ENCODE peak calls at places on chromosomes 4 and X, in four cellular contexts. One of them, this sample, is unnamed.

GRCh38 chrX:145817299-145817665 is 347 bp upstream of the SLITRK2 start:
- DNase-seq in A549: no peak
- DNase-seq in gastrocnemius medialis: no peak
- DNase-seq in astrocyte of the cerebellum: no peak
- DNase-seq in this sample: no peak

GRCh38 chr4:169968999-169969398 is 57.2 kb downstream of the MFAP3L start:
- DNase-seq in A549: peak
- DNase-seq in gastrocnemius medialis: no peak
- DNase-seq in astrocyte of the cerebellum: no peak
- DNase-seq in this sample: no peak

GRCh38 chr4:189837462-189837861 is 103.2 kb upstream of the FRG1 start:
- DNase-seq in A549: no peak
- DNase-seq in gastrocnemius medialis: no peak
- DNase-seq in astrocyte of the cerebellum: no peak
- DNase-seq in this sample: no peak

GRCh38 chr4:22595684-22596083 is 79.8 kb upstream of the ADGRA3 start:
- DNase-seq in A549: no peak
- DNase-seq in gastrocnemius medialis: no peak
- DNase-seq in astrocyte of the cerebellum: no peak
- DNase-seq in this sample: no peak

GRCh38 chrX:154370300-154370881 is 4.0 kb downstream of the FLNA start:
- DNase-seq in A549: no peak
- DNase-seq in gastrocnemius medialis: no peak
- DNase-seq in astrocyte of the cerebellum: no peak
- DNase-seq in this sample: no peak

GRCh38 chr4:161815841-161816240 is 348.0 kb downstream of the FSTL5 start:
- DNase-seq in A549: no peak
- DNase-seq in gastrocnemius medialis: no peak
- DNase-seq in astrocyte of the cerebellum: no peak
- DNase-seq in this sample: no peak

GRCh38 chr4:60805500-60806313 is 394.4 kb upstream of the ADGRL3 start:
- DNase-seq in A549: peak
- DNase-seq in gastrocnemius medialis: no peak
- DNase-seq in astrocyte of the cerebellum: peak
- DNase-seq in this sample: peak

GRCh38 chrX:69379412-69379811 is 124.7 kb upstream of the NALF2 start:
- DNase-seq in A549: no peak
- DNase-seq in gastrocnemius medialis: no peak
- DNase-seq in astrocyte of the cerebellum: no peak
- DNase-seq in this sample: no peak

GRCh38 chrX:63963382-63963781 is 178.4 kb upstream of the ARHGEF9 start:
- DNase-seq in A549: no peak
- DNase-seq in gastrocnemius medialis: no peak
- DNase-seq in astrocyte of the cerebellum: no peak
- DNase-seq in this sample: no peak

GRCh38 chrX:78923198-78924015 is 21.8 kb upstream of the P2RY10 start:
- DNase-seq in A549: peak
- DNase-seq in gastrocnemius medialis: no peak
- DNase-seq in astrocyte of the cerebellum: no peak
- DNase-seq in this sample: no peak

GRCh38 chrX:100648601-100649417 is 4.8 kb downstream of the SRPX2 start:
- DNase-seq in A549: peak
- DNase-seq in gastrocnemius medialis: peak
- DNase-seq in astrocyte of the cerebellum: peak
- DNase-seq in this sample: no peak

GRCh38 chrX:54182194-54182863 is 725 bp downstream of the FAM120C start:
- DNase-seq in A549: peak
- DNase-seq in gastrocnemius medialis: peak
- DNase-seq in astrocyte of the cerebellum: no peak
- DNase-seq in this sample: peak

GRCh38 chr4:128163177-128164117 is 102.3 kb downstream of the LARP1B start:
- DNase-seq in A549: peak
- DNase-seq in gastrocnemius medialis: no peak
- DNase-seq in astrocyte of the cerebellum: peak
- DNase-seq in this sample: no peak

GRCh38 chr4:185775792-185776555 is 36.0 kb downstream of the SORBS2 start:
- DNase-seq in A549: no peak
- DNase-seq in gastrocnemius medialis: no peak
- DNase-seq in astrocyte of the cerebellum: no peak
- DNase-seq in this sample: no peak

GRCh38 chr4:122005064-122005755 is 53.4 kb upstream of the TRPC3 start:
- DNase-seq in A549: no peak
- DNase-seq in gastrocnemius medialis: no peak
- DNase-seq in astrocyte of the cerebellum: peak
- DNase-seq in this sample: no peak

GRCh38 chr4:105186701-105187158 is 40.1 kb downstream of the TET2 start:
- DNase-seq in A549: no peak
- DNase-seq in gastrocnemius medialis: no peak
- DNase-seq in astrocyte of the cerebellum: no peak
- DNase-seq in this sample: no peak

GRCh38 chr4:14404730-14405129 is 597.6 kb upstream of the CPEB2 start:
- DNase-seq in A549: no peak
- DNase-seq in gastrocnemius medialis: no peak
- DNase-seq in astrocyte of the cerebellum: no peak
- DNase-seq in this sample: no peak

GRCh38 chr4:5050520-5050955 is 742 bp upstream of the STK32B start:
- DNase-seq in A549: peak
- DNase-seq in gastrocnemius medialis: peak
- DNase-seq in astrocyte of the cerebellum: peak
- DNase-seq in this sample: peak

GRCh38 chr4:69038582-69038981 is 57.7 kb upstream of the UGT2B7 start:
- DNase-seq in A549: peak
- DNase-seq in gastrocnemius medialis: no peak
- DNase-seq in astrocyte of the cerebellum: no peak
- DNase-seq in this sample: peak

GRCh38 chr4:65033899-65034298 is 624.6 kb upstream of the TECRL start:
- DNase-seq in A549: no peak
- DNase-seq in gastrocnemius medialis: no peak
- DNase-seq in astrocyte of the cerebellum: peak
- DNase-seq in this sample: no peak
- TF ChIP-seq CTCF in A549: no peak
- TF ChIP-seq CTCF in gastrocnemius medialis: no peak
- TF ChIP-seq CTCF in astrocyte of the cerebellum: peak
- TF ChIP-seq CTCF in this sample: peak

DNA sequence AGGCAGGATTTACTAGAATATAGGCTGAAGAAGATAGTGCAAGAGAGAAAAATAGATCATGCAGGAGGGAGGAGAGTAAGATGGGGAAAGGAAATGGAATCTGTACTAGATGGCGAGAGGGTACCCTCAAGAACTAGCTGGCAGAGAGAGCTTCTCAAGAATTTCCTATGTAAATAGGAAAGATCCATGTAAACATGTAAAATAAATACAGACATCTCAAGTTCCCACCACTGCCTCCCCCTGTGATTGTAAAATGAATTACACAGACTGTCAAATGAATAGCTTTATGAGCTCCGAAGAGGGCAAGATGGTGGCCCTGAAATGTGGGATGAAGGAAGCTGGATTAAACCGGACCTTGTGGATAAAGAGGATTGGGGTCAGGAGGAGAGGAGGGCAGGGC is 178.0 kb downstream of the PALLD start:
- DNase-seq in A549: peak
- DNase-seq in gastrocnemius medialis: no peak
- DNase-seq in astrocyte of the cerebellum: no peak
- DNase-seq in this sample: no peak
- TF ChIP-seq CTCF in A549: no peak
- TF ChIP-seq CTCF in gastrocnemius medialis: no peak
- TF ChIP-seq CTCF in astrocyte of the cerebellum: no peak
- TF ChIP-seq CTCF in this sample: no peak

GRCh38 chr4:140149851-140150635 is 3.9 kb downstream of the MAML3 start:
- DNase-seq in A549: peak
- DNase-seq in gastrocnemius medialis: peak
- DNase-seq in astrocyte of the cerebellum: no peak
- DNase-seq in this sample: peak
- TF ChIP-seq CTCF in A549: no peak
- TF ChIP-seq CTCF in gastrocnemius medialis: peak
- TF ChIP-seq CTCF in astrocyte of the cerebellum: peak
- TF ChIP-seq CTCF in this sample: no peak

DNA sequence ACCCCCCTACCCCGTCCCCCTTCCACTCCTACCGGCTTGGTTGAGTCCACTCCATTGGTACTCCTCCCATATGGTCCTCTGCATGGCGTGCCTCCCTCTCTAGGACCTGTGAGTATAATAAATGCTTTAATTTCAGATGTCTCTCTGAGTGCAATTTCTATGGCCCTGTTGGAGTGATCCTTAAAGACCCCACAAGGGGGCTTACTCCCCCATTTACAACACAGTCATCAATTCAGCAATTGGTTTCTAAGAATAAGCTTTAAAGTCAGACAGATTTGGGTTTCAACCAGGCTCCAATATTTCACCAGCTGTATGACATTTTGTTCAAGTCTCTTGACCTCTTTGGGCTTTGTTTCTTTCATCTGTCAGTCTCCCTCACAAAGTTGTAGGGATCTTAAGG is 38.7 kb downstream of the TFDP3 start:
- DNase-seq in A549: no peak
- DNase-seq in gastrocnemius medialis: no peak
- DNase-seq in astrocyte of the cerebellum: no peak
- DNase-seq in this sample: no peak
- TF ChIP-seq CTCF in A549: no peak
- TF ChIP-seq CTCF in gastrocnemius medialis: no peak
- TF ChIP-seq CTCF in astrocyte of the cerebellum: no peak
- TF ChIP-seq CTCF in this sample: no peak

DNA sequence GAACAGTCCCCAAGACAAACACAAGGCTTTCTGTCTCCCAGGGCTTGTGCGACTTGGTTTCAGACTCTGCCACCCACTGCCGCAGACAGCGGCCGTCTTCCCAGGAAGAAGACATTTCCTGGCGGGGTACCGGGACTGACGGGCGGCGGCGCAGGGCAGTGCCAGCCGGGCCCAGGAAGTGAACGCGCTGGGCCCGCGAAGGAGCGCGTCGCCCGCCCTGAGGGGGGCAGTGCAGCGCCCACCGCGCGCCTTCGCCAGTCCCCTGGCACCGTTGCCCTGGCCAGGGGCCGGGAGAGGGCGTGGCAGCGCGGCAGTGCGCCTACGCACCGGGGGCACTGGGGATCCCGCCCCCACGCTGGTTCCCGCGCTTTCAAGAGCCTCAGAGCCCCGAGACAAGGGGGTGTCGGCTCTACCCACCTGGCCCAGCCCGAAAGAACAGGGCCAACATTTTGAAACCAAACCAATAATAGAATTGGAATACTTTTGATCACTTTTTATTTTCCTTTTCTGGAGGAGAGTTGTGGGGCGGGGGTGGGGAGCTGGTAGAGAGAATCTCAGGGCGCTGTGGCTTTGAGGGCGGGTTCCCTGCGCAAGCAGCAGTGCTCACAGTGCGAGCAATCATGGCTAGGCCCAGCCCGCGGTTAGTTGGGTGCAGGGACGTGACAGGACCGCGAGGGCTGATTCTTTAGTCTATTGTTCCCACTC is 23.6 kb upstream of the APLN start:
- DNase-seq in A549: peak
- DNase-seq in gastrocnemius medialis: peak
- DNase-seq in astrocyte of the cerebellum: no peak
- DNase-seq in this sample: peak
- TF ChIP-seq CTCF in A549: peak
- TF ChIP-seq CTCF in gastrocnemius medialis: peak
- TF ChIP-seq CTCF in astrocyte of the cerebellum: peak
- TF ChIP-seq CTCF in this sample: peak

GRCh38 chrX:15468036-15468435 is 25.1 kb downstream of the PIR start:
- DNase-seq in A549: no peak
- DNase-seq in gastrocnemius medialis: peak
- DNase-seq in astrocyte of the cerebellum: peak
- DNase-seq in this sample: no peak
- TF ChIP-seq CTCF in A549: peak
- TF ChIP-seq CTCF in gastrocnemius medialis: peak
- TF ChIP-seq CTCF in astrocyte of the cerebellum: peak
- TF ChIP-seq CTCF in this sample: no peak

DNA sequence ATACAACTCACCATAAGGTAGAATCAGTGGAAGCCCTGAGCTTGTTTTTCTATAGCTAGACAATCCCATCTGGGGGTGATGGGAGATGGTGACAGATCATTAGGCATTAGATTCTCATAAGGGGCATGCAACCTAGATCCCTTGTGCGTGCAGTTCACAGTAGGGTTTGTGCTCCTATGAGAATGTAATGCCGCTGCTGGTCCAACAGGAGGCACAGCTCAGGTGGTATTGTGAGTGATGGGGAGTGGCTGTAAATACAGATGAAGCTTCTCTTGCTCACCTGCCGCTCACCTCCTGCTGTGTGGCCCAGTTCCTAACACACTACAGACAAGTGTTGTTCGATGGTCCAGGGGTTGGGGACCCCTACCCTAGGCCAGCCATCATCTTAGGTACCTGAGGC is 5.9 kb upstream of the GATB start:
- DNase-seq in A549: peak
- DNase-seq in gastrocnemius medialis: no peak
- DNase-seq in astrocyte of the cerebellum: no peak
- DNase-seq in this sample: no peak
- TF ChIP-seq CTCF in A549: no peak
- TF ChIP-seq CTCF in gastrocnemius medialis: no peak
- TF ChIP-seq CTCF in astrocyte of the cerebellum: no peak
- TF ChIP-seq CTCF in this sample: no peak

This sample was measured in Calu3.